ENCODE peak calls at places on chromosomes 12 and 14, in eight cellular contexts. O, F, R, Q, J, C, D and A are unnamed samples.

GRCh38 chr12:109875572-109876131 is 4.7 kb downstream of the GLTP start:
- DNase-seq in R (peak; percentile 58), O (peak; percentile 62), Q (no peak), D (no peak), F (no peak), J (no peak), C (no peak), A (no peak)

GRCh38 chr12:54383041-54383609 is 1.4 kb downstream of the ZNF385A start:
- DNase-seq in C (no peak), O (no peak), D (no peak), J (no peak), R (no peak), F (no peak), Q (no peak), A (no peak)

GRCh38 chr12:64039285-64039871 is 182.7 kb downstream of the KICS2 start:
- DNase-seq in F (no peak), O (peak; percentile 5), D (no peak), J (no peak), Q (no peak), R (peak; percentile 5), C (no peak), A (no peak)

GRCh38 chr14:35197015-35197414 is 74.7 kb downstream of the PRORP start:
- DNase-seq in F (no peak), C (no peak), Q (no peak), R (no peak), D (no peak), J (no peak), O (no peak), A (no peak)

GRCh38 chr12:84508325-84508861 is 404.2 kb downstream of the SLC6A15 start:
- DNase-seq in O (peak; percentile 24), R (no peak), F (no peak), C (no peak), J (no peak), Q (no peak), D (no peak), A (peak; percentile 3)

GRCh38 chr12:115710104-115710564 is 567.4 kb downstream of the MED13L start:
- DNase-seq in F (no peak), J (no peak), C (no peak), D (no peak), Q (no peak), O (no peak), R (peak; percentile 25), A (no peak)

GRCh38 chr14:66143387-66144112 is 342.6 kb upstream of the CCDC196 start:
- DNase-seq in D (no peak), Q (no peak), J (no peak), O (no peak), R (no peak), C (no peak), F (no peak), A (no peak)

GRCh38 chr12:32505067-32505466 is 105.7 kb downstream of the FGD4 start:
- DNase-seq in O (no peak), J (no peak), F (no peak), D (no peak), C (no peak), R (no peak), Q (no peak), A (no peak)

GRCh38 chr14:63555572-63555971 is 12.4 kb upstream of the PPP2R5E start:
- DNase-seq in C (no peak), Q (no peak), D (no peak), O (no peak), F (no peak), J (no peak), R (no peak), A (no peak)

GRCh38 chr12:108337235-108338223 is 1.6 kb downstream of the CMKLR1 start:
- DNase-seq in R (no peak), Q (no peak), F (no peak), D (no peak), O (peak; percentile 36), C (peak; percentile 61), J (no peak), A (no peak)

GRCh38 chr12:48022676-48023385 is 18.6 kb upstream of the COL2A1 start:
- DNase-seq in F (no peak), C (no peak), R (peak; percentile 52), J (no peak), Q (no peak), O (no peak), D (no peak), A (no peak)

GRCh38 chr12:12725956-12726542 is 8.9 kb downstream of the CDKN1B start:
- DNase-seq in O (no peak), F (no peak), Q (no peak), J (peak; percentile 89), D (no peak), C (no peak), R (no peak), A (no peak)

DNA sequence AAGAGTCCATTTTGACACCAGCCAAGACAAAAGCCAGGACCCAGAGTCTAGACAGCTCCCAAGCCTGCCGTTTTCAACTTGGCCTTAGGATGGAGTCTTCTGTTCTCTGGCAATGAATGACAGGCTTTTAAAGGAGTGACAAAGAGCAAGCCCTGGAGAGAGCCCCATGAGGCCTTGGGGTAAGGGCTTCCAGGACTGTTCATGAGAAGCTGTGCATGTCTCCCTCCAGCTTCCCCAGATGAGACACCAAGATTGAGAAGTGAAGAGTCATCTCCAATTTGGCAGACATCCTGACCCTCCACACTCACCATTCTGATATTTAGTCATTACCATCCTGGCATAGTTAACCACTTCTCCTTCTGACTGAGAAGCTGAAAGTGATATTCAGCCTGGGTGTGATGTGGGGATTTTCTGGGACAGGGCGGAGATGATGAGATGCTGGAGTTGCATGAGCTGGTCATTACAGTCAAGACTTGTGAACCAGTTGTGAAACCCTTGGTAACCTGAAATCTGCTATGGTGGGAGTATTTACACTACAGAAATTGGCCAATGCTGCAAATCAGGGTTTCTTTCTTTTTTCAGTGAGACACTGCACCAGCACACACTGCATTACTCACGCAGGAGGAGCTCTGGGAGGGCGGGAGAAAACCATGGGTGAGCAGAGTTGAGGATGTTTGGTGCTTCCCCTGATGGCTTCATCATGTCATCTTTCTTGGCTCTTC is 77.8 kb downstream of the VCPKMT start:
- DNase-seq in C (peak; percentile 81), D (no peak), O (no peak), F (no peak), R (no peak), Q (no peak), J (no peak), A (no peak)
- TF ChIP-seq CTCF in C (no peak), D (no peak), O (no peak), F (no peak), R (no peak), Q (no peak), J (no peak), A (no peak)

GRCh38 chr12:51726931-51727330 is 121.6 kb downstream of the FIGNL2 start:
- DNase-seq in R (no peak), J (no peak), O (no peak), D (no peak), C (no peak), F (no peak), Q (no peak), A (no peak)

GRCh38 chr12:51722387-51722786 is 126.1 kb downstream of the FIGNL2 start:
- DNase-seq in R (no peak), J (no peak), O (no peak), Q (no peak), F (no peak), C (no peak), D (no peak), A (no peak)

GRCh38 chr12:51717325-51717925 is 126.4 kb downstream of the SCN8A start:
- DNase-seq in D (no peak), J (no peak), R (no peak), Q (no peak), O (no peak), C (no peak), F (no peak), A (no peak)

GRCh38 chr12:51721281-51721940 is 127.1 kb downstream of the FIGNL2 start:
- DNase-seq in O (no peak), R (no peak), Q (peak; percentile 48), D (peak; percentile 50), J (peak; percentile 72), F (peak; percentile 28), C (peak; percentile 18), A (peak; percentile 64)
- TF ChIP-seq CTCF in O (no peak), R (no peak), Q (no peak), D (no peak), J (peak; percentile 24), F (peak; percentile 28), C (no peak), A (no peak)

DNA sequence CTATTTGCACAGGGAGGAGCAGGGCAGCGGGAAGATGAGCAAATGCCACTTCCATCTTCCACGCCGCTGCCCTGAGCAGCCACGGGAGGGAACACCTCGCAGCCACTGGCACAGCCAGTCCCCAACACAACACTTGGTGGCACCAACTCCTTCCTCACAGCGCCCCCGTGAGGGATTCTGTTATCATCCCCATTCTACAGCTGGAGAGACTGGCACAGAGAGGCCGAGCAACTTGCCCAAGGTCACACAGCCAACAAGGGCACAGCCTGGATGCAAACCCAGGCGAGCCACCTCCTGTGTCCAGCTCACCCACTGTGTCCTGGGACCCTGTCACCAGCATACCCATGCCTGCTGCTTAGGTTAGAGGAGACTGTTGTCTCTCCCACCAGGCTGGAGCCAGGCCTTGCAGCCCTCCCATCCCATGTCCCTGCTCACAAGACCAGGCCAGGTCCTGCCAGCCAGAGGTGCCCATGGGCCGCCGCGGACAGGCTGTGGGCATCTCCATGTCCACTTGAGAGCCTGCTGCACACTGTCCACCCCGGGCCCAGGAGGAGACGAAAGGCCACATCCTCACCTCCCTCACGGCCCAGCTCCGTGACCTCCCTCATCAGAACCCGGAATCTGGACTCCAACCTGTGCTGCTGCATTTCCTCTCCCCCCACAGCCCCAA is 57.0 kb downstream of the NCOR2 start:
- DNase-seq in R (no peak), J (no peak), D (no peak), F (no peak), C (no peak), Q (no peak), O (peak; percentile 73), A (no peak)
- TF ChIP-seq CTCF in R (no peak), J (no peak), D (no peak), F (no peak), C (no peak), Q (no peak), O (peak; percentile 44), A (no peak)

GRCh38 chr12:21372602-21373001 is at the start of gene IAPP:
- DNase-seq in D (no peak), F (no peak), R (no peak), O (no peak), Q (no peak), C (no peak), J (no peak), A (no peak)

GRCh38 chr12:21371050-21371449 is 1.7 kb upstream of the IAPP start:
- DNase-seq in C (no peak), O (no peak), R (no peak), F (no peak), Q (no peak), J (no peak), D (no peak), A (no peak)

DNA sequence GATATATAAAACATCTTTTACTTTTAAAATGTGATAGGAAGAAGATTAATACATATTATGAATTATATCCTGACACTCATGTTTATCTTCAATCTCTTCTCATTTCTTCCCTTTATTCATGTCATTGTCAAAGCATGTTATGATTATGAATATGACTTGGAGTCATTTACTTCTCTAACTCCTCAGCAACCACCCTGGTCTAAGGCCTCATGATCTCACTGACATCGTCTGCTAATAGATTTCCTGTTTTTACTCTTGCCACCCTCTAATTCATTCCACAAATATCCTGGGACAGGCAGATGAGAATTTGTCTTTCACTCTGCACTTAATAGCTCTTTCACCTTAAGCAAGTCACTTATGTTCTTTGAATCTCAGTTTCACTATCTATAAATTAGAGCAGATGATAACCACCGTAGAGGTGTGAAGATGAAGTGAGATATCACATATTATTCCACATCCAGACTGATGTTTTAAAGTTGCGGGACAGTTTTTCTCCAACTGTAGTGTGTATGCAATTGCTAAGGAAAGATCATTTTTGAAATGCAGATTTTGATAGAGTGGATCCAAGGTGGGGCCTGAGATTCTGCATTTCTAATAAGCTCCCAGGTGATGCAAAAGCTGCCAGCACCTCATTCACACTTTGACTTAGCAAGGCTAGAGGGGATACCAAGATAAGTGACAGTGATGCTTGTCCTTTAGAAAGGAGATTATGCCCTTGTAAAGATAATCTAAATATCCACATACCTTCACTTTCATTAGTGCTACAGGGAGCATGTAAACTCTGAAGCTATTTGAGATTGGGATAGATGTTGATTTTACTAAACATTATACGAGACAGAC is 3.3 kb upstream of the IAPP start:
- DNase-seq in D (no peak), Q (no peak), F (no peak), R (no peak), O (no peak), J (no peak), C (no peak), A (no peak)
- TF ChIP-seq CTCF in D (no peak), Q (no peak), F (no peak), R (no peak), O (no peak), J (no peak), C (no peak), A (no peak)